ENCODE peak calls at places on chromosomes 12 and 14, in nine cellular contexts. One of them, this sample, is unnamed.

GRCh38 chr12:70178038-70178437 is 65.2 kb upstream of the CNOT2 start:
- DNase-seq in CD8-positive, alpha-beta T cell: no peak
- DNase-seq in WTC11: no peak
- DNase-seq in fibroblast of mammary gland: peak
- DNase-seq in esophagus muscularis mucosa: no peak
- DNase-seq in fibroblast of lung: peak
- DNase-seq in mammary epithelial cell: peak
- DNase-seq in H9: no peak
- DNase-seq in IMR-90: no peak
- DNase-seq in this sample: no peak

GRCh38 chr12:24921251-24922038 is 27.5 kb downstream of the BCAT1 start:
- DNase-seq in CD8-positive, alpha-beta T cell: no peak
- DNase-seq in WTC11: no peak
- DNase-seq in fibroblast of mammary gland: peak
- DNase-seq in esophagus muscularis mucosa: no peak
- DNase-seq in fibroblast of lung: no peak
- DNase-seq in mammary epithelial cell: peak
- DNase-seq in H9: no peak
- DNase-seq in IMR-90: peak
- DNase-seq in this sample: no peak

GRCh38 chr14:45664668-45665356 is 411.8 kb upstream of the MIS18BP1 start:
- DNase-seq in CD8-positive, alpha-beta T cell: no peak
- DNase-seq in WTC11: peak
- DNase-seq in fibroblast of mammary gland: no peak
- DNase-seq in esophagus muscularis mucosa: no peak
- DNase-seq in fibroblast of lung: no peak
- DNase-seq in mammary epithelial cell: no peak
- DNase-seq in H9: peak
- DNase-seq in IMR-90: no peak
- DNase-seq in this sample: no peak

GRCh38 chr12:52343550-52343949 is 22.4 kb upstream of the KRT83 start:
- DNase-seq in CD8-positive, alpha-beta T cell: no peak
- DNase-seq in WTC11: no peak
- DNase-seq in fibroblast of mammary gland: no peak
- DNase-seq in esophagus muscularis mucosa: no peak
- DNase-seq in fibroblast of lung: no peak
- DNase-seq in mammary epithelial cell: no peak
- DNase-seq in H9: no peak
- DNase-seq in IMR-90: no peak
- DNase-seq in this sample: no peak

GRCh38 chr12:43337571-43338497 is 214.2 kb downstream of the ADAMTS20 start:
- DNase-seq in CD8-positive, alpha-beta T cell: no peak
- DNase-seq in WTC11: no peak
- DNase-seq in fibroblast of mammary gland: peak
- DNase-seq in esophagus muscularis mucosa: no peak
- DNase-seq in fibroblast of lung: no peak
- DNase-seq in mammary epithelial cell: peak
- DNase-seq in H9: no peak
- DNase-seq in IMR-90: peak
- DNase-seq in this sample: no peak

GRCh38 chr12:103269962-103270361 is 225.8 kb downstream of the C12orf42 start:
- DNase-seq in CD8-positive, alpha-beta T cell: no peak
- DNase-seq in WTC11: no peak
- DNase-seq in fibroblast of mammary gland: peak
- DNase-seq in esophagus muscularis mucosa: no peak
- DNase-seq in fibroblast of lung: no peak
- DNase-seq in mammary epithelial cell: no peak
- DNase-seq in H9: no peak
- DNase-seq in IMR-90: peak
- DNase-seq in this sample: no peak

GRCh38 chr12:78863482-78864427 is 819 bp upstream of the SYT1 start:
- DNase-seq in CD8-positive, alpha-beta T cell: no peak
- DNase-seq in WTC11: peak
- DNase-seq in fibroblast of mammary gland: peak
- DNase-seq in esophagus muscularis mucosa: no peak
- DNase-seq in fibroblast of lung: peak
- DNase-seq in mammary epithelial cell: peak
- DNase-seq in H9: peak
- DNase-seq in IMR-90: peak
- DNase-seq in this sample: peak

GRCh38 chr12:42686514-42687172 is 97.1 kb upstream of the PRICKLE1 start:
- DNase-seq in CD8-positive, alpha-beta T cell: no peak
- DNase-seq in WTC11: no peak
- DNase-seq in fibroblast of mammary gland: peak
- DNase-seq in esophagus muscularis mucosa: no peak
- DNase-seq in fibroblast of lung: peak
- DNase-seq in mammary epithelial cell: peak
- DNase-seq in H9: no peak
- DNase-seq in IMR-90: peak
- DNase-seq in this sample: no peak

GRCh38 chr12:75750950-75751349 is 239.5 kb upstream of the KRR1 start:
- DNase-seq in CD8-positive, alpha-beta T cell: no peak
- DNase-seq in WTC11: no peak
- DNase-seq in fibroblast of mammary gland: peak
- DNase-seq in esophagus muscularis mucosa: no peak
- DNase-seq in fibroblast of lung: peak
- DNase-seq in mammary epithelial cell: no peak
- DNase-seq in H9: no peak
- DNase-seq in IMR-90: peak
- DNase-seq in this sample: no peak

GRCh38 chr12:56678852-56679251 is 9.2 kb downstream of the PTGES3 start:
- DNase-seq in CD8-positive, alpha-beta T cell: no peak
- DNase-seq in WTC11: peak
- DNase-seq in fibroblast of mammary gland: no peak
- DNase-seq in esophagus muscularis mucosa: no peak
- DNase-seq in fibroblast of lung: no peak
- DNase-seq in mammary epithelial cell: no peak
- DNase-seq in H9: peak
- DNase-seq in IMR-90: no peak
- DNase-seq in this sample: no peak

GRCh38 chr12:94714378-94714777 is 64.0 kb upstream of the TMCC3 start:
- DNase-seq in CD8-positive, alpha-beta T cell: no peak
- DNase-seq in WTC11: no peak
- DNase-seq in fibroblast of mammary gland: peak
- DNase-seq in esophagus muscularis mucosa: no peak
- DNase-seq in fibroblast of lung: peak
- DNase-seq in mammary epithelial cell: peak
- DNase-seq in H9: no peak
- DNase-seq in IMR-90: peak
- DNase-seq in this sample: no peak

GRCh38 chr12:130179191-130179590 is 16.9 kb downstream of the FZD10 start:
- DNase-seq in CD8-positive, alpha-beta T cell: no peak
- DNase-seq in WTC11: no peak
- DNase-seq in fibroblast of mammary gland: no peak
- DNase-seq in esophagus muscularis mucosa: no peak
- DNase-seq in fibroblast of lung: no peak
- DNase-seq in mammary epithelial cell: no peak
- DNase-seq in H9: peak
- DNase-seq in IMR-90: no peak
- DNase-seq in this sample: no peak

GRCh38 chr12:114902665-114903393 is 218.9 kb upstream of the TBX3 start:
- DNase-seq in CD8-positive, alpha-beta T cell: no peak
- DNase-seq in WTC11: no peak
- DNase-seq in fibroblast of mammary gland: peak
- DNase-seq in esophagus muscularis mucosa: no peak
- DNase-seq in fibroblast of lung: peak
- DNase-seq in mammary epithelial cell: peak
- DNase-seq in H9: no peak
- DNase-seq in IMR-90: peak
- DNase-seq in this sample: no peak

GRCh38 chr14:71574976-71575375 is 357.3 kb upstream of the RGS6 start:
- DNase-seq in CD8-positive, alpha-beta T cell: no peak
- DNase-seq in WTC11: no peak
- DNase-seq in fibroblast of mammary gland: peak
- DNase-seq in esophagus muscularis mucosa: no peak
- DNase-seq in fibroblast of lung: peak
- DNase-seq in mammary epithelial cell: peak
- DNase-seq in H9: no peak
- DNase-seq in IMR-90: peak
- DNase-seq in this sample: no peak

GRCh38 chr12:30795660-30796507 is 41.1 kb upstream of the CAPRIN2 start:
- DNase-seq in CD8-positive, alpha-beta T cell: peak
- DNase-seq in WTC11: peak
- DNase-seq in fibroblast of mammary gland: peak
- DNase-seq in esophagus muscularis mucosa: no peak
- DNase-seq in fibroblast of lung: peak
- DNase-seq in mammary epithelial cell: peak
- DNase-seq in H9: peak
- DNase-seq in IMR-90: peak
- DNase-seq in this sample: peak

GRCh38 chr12:5197127-5197526 is 153.4 kb downstream of the KCNA5 start:
- DNase-seq in CD8-positive, alpha-beta T cell: no peak
- DNase-seq in WTC11: no peak
- DNase-seq in fibroblast of mammary gland: peak
- DNase-seq in esophagus muscularis mucosa: no peak
- DNase-seq in fibroblast of lung: peak
- DNase-seq in mammary epithelial cell: peak
- DNase-seq in H9: no peak
- DNase-seq in IMR-90: peak
- DNase-seq in this sample: no peak

DNA sequence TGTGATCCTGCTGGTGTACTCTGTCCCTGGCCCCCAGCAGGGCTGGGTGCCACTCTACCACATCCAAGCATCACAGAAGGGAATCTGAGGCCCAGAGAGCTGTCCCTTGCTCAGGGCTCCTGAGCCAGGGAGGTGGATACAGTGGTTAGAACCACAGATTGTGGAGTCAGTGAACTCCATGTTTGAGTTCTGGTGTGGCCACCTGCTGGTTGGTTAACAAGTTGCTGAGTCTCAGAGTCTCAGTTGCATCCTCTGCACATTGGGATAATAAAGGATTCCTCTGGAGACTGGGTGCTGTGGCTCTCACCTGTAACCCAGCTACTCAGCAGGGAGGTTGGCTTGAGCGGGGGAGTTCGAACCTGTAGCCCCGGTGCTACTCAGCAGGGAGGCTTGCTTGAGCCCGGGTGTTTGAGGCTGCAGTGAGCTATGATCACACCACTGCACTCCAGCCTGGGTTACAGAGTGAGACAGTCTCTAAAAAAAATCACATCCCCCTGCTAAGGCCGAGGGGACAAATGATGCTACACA is 39.4 kb downstream of the MVK start:
- DNase-seq in CD8-positive, alpha-beta T cell: no peak
- DNase-seq in WTC11: peak
- DNase-seq in fibroblast of mammary gland: peak
- DNase-seq in esophagus muscularis mucosa: no peak
- DNase-seq in fibroblast of lung: no peak
- DNase-seq in mammary epithelial cell: peak
- DNase-seq in H9: no peak
- DNase-seq in IMR-90: peak
- DNase-seq in this sample: no peak
- TF ChIP-seq CTCF in CD8-positive, alpha-beta T cell: no peak
- TF ChIP-seq CTCF in WTC11: no peak
- TF ChIP-seq CTCF in fibroblast of mammary gland: peak
- TF ChIP-seq CTCF in esophagus muscularis mucosa: no peak
- TF ChIP-seq CTCF in fibroblast of lung: peak
- TF ChIP-seq CTCF in mammary epithelial cell: peak
- TF ChIP-seq CTCF in H9: peak
- TF ChIP-seq CTCF in IMR-90: peak
- TF ChIP-seq CTCF in this sample: peak

GRCh38 chr14:103680491-103681231 is 34.6 kb downstream of the XRCC3 start:
- DNase-seq in CD8-positive, alpha-beta T cell: no peak
- DNase-seq in WTC11: no peak
- DNase-seq in fibroblast of mammary gland: no peak
- DNase-seq in esophagus muscularis mucosa: no peak
- DNase-seq in fibroblast of lung: no peak
- DNase-seq in mammary epithelial cell: no peak
- DNase-seq in H9: no peak
- DNase-seq in IMR-90: no peak
- DNase-seq in this sample: no peak

GRCh38 chr14:103683139-103683538 is 32.1 kb downstream of the XRCC3 start:
- DNase-seq in CD8-positive, alpha-beta T cell: no peak
- DNase-seq in WTC11: no peak
- DNase-seq in fibroblast of mammary gland: no peak
- DNase-seq in esophagus muscularis mucosa: no peak
- DNase-seq in fibroblast of lung: no peak
- DNase-seq in mammary epithelial cell: no peak
- DNase-seq in H9: no peak
- DNase-seq in IMR-90: no peak
- DNase-seq in this sample: no peak

GRCh38 chr14:103675957-103676356 is 39.3 kb downstream of the XRCC3 start:
- DNase-seq in CD8-positive, alpha-beta T cell: no peak
- DNase-seq in WTC11: no peak
- DNase-seq in fibroblast of mammary gland: no peak
- DNase-seq in esophagus muscularis mucosa: no peak
- DNase-seq in fibroblast of lung: no peak
- DNase-seq in mammary epithelial cell: no peak
- DNase-seq in H9: no peak
- DNase-seq in IMR-90: no peak
- DNase-seq in this sample: no peak

GRCh38 chr14:103676881-103677675 is 38.2 kb downstream of the XRCC3 start:
- DNase-seq in CD8-positive, alpha-beta T cell: no peak
- DNase-seq in WTC11: no peak
- DNase-seq in fibroblast of mammary gland: no peak
- DNase-seq in esophagus muscularis mucosa: no peak
- DNase-seq in fibroblast of lung: no peak
- DNase-seq in mammary epithelial cell: no peak
- DNase-seq in H9: no peak
- DNase-seq in IMR-90: no peak
- DNase-seq in this sample: no peak

DNA sequence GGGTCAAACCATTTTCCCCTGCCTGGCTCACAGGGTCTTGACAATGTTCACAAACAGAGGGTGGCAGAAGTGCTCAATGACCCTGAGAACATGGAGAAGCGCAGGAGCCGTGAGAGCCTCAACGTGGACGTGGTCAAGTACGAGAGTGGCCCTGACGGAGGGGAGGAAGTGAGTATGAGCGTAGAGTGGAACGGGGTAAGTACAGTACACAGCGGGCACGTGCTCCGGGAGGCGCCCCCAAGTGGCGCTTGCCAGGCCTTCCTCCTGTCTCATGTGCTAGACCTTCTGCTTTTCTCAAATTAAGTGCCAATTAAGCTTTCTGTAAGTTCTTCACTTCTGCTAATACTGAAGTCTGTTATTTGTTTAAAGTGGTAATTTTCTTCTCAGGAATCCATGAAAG is 35.9 kb downstream of the XRCC3 start:
- DNase-seq in CD8-positive, alpha-beta T cell: peak
- DNase-seq in WTC11: peak
- DNase-seq in fibroblast of mammary gland: peak
- DNase-seq in esophagus muscularis mucosa: no peak
- DNase-seq in fibroblast of lung: peak
- DNase-seq in mammary epithelial cell: no peak
- DNase-seq in H9: peak
- DNase-seq in IMR-90: no peak
- DNase-seq in this sample: peak
- TF ChIP-seq CTCF in CD8-positive, alpha-beta T cell: peak
- TF ChIP-seq CTCF in WTC11: no peak
- TF ChIP-seq CTCF in fibroblast of mammary gland: peak
- TF ChIP-seq CTCF in esophagus muscularis mucosa: peak
- TF ChIP-seq CTCF in fibroblast of lung: peak
- TF ChIP-seq CTCF in mammary epithelial cell: peak
- TF ChIP-seq CTCF in H9: peak
- TF ChIP-seq CTCF in IMR-90: peak
- TF ChIP-seq CTCF in this sample: peak

GRCh38 chr12:80632835-80633234 is 74.6 kb upstream of the MYF6 start:
- DNase-seq in CD8-positive, alpha-beta T cell: no peak
- DNase-seq in WTC11: peak
- DNase-seq in fibroblast of mammary gland: peak
- DNase-seq in esophagus muscularis mucosa: no peak
- DNase-seq in fibroblast of lung: no peak
- DNase-seq in mammary epithelial cell: peak
- DNase-seq in H9: peak
- DNase-seq in IMR-90: no peak
- DNase-seq in this sample: no peak
- TF ChIP-seq CTCF in CD8-positive, alpha-beta T cell: no peak
- TF ChIP-seq CTCF in WTC11: no peak
- TF ChIP-seq CTCF in fibroblast of mammary gland: peak
- TF ChIP-seq CTCF in esophagus muscularis mucosa: no peak
- TF ChIP-seq CTCF in fibroblast of lung: peak
- TF ChIP-seq CTCF in mammary epithelial cell: peak
- TF ChIP-seq CTCF in H9: peak
- TF ChIP-seq CTCF in IMR-90: no peak
- TF ChIP-seq CTCF in this sample: peak

GRCh38 chr12:32755654-32756475 is at the start of gene YARS2:
- DNase-seq in CD8-positive, alpha-beta T cell: peak
- DNase-seq in WTC11: peak
- DNase-seq in fibroblast of mammary gland: peak
- DNase-seq in esophagus muscularis mucosa: peak
- DNase-seq in fibroblast of lung: peak
- DNase-seq in mammary epithelial cell: peak
- DNase-seq in H9: peak
- DNase-seq in IMR-90: peak
- DNase-seq in this sample: peak
- TF ChIP-seq CTCF in CD8-positive, alpha-beta T cell: peak
- TF ChIP-seq CTCF in WTC11: peak
- TF ChIP-seq CTCF in fibroblast of mammary gland: peak
- TF ChIP-seq CTCF in esophagus muscularis mucosa: peak
- TF ChIP-seq CTCF in fibroblast of lung: peak
- TF ChIP-seq CTCF in mammary epithelial cell: peak
- TF ChIP-seq CTCF in H9: peak
- TF ChIP-seq CTCF in IMR-90: peak
- TF ChIP-seq CTCF in this sample: peak